ENCODE peak calls at places on chromosomes 12 and 14, in five cellular contexts. D is mucosa of gallbladder, S is WERI-Rb-1, Z is MCF 10A, T is amygdala. R is an unnamed sample.

GRCh38 chr14:84250863-84251262 is 1279.1 kb upstream of the FLRT2 start:
- DNase-seq in D (no peak), S (no peak), Z (no peak), T (no peak), R (no peak)

GRCh38 chr14:49479432-49479831 is 106.7 kb downstream of the RPS29 start:
- DNase-seq in D (peak; percentile 54), S (no peak), Z (no peak), T (no peak), R (no peak)

GRCh38 chr14:62451221-62451620 is 594.0 kb downstream of the KCNH5 start:
- DNase-seq in D (no peak), S (no peak), Z (no peak), T (no peak), R (no peak)

GRCh38 chr14:37122919-37123639 is 49.3 kb downstream of the SLC25A21 start:
- DNase-seq in D (no peak), S (no peak), Z (no peak), T (no peak), R (no peak)

GRCh38 chr14:43795600-43796228 is 711.4 kb downstream of the FSCB start:
- DNase-seq in D (no peak), S (no peak), Z (peak; percentile 35), T (no peak), R (no peak)

GRCh38 chr12:124369055-124369900 is 74.4 kb downstream of the RFLNA start:
- DNase-seq in D (peak; percentile 89), S (no peak), Z (peak; percentile 96), T (peak; percentile 78), R (no peak)

GRCh38 chr12:106019130-106019529 is 119.6 kb downstream of the NUAK1 start:
- DNase-seq in D (no peak), S (no peak), Z (no peak), T (no peak), R (no peak)

GRCh38 chr12:6228535-6229223 is 28.5 kb downstream of the CD9 start:
- DNase-seq in D (no peak), S (no peak), Z (peak; percentile 37), T (no peak), R (no peak)

GRCh38 chr14:92573761-92574498 is 60.3 kb downstream of the RIN3 start:
- DNase-seq in D (no peak), S (no peak), Z (no peak), T (no peak), R (no peak)

GRCh38 chr14:100054553-100055075 is 10.6 kb upstream of the EVL start:
- DNase-seq in D (no peak), S (no peak), Z (no peak), T (no peak), R (no peak)

GRCh38 chr14:61547186-61548121 is 147.9 kb upstream of the HIF1A start:
- DNase-seq in D (no peak), S (no peak), Z (peak; percentile 86), T (no peak), R (peak; percentile 91)

GRCh38 chr14:30656190-30656632 is 34.1 kb downstream of the SCFD1 start:
- DNase-seq in D (peak; percentile 12), S (peak; percentile 26), Z (peak; percentile 71), T (no peak), R (peak; percentile 8)

GRCh38 chr12:632102-632696 is 31.0 kb downstream of the NINJ2 start:
- DNase-seq in D (no peak), S (no peak), Z (peak; percentile 71), T (no peak), R (peak; percentile 81)

GRCh38 chr12:103850429-103850828 is 9.4 kb upstream of the NT5DC3 start:
- DNase-seq in D (no peak), S (no peak), Z (no peak), T (no peak), R (no peak)

GRCh38 chr14:87044807-87045206 is 948.2 kb downstream of the GALC start:
- DNase-seq in D (peak; percentile 28), S (no peak), Z (no peak), T (no peak), R (no peak)

GRCh38 chr12:118982308-118982707 is 967 bp downstream of the SRRM4 start:
- DNase-seq in D (no peak), S (no peak), Z (no peak), T (no peak), R (no peak)

GRCh38 chr12:6066651-6067050 is 57.8 kb downstream of the VWF start:
- DNase-seq in D (no peak), S (no peak), Z (no peak), T (no peak), R (no peak)

GRCh38 chr12:9588749-9589148 is 19.0 kb downstream of the KLRB1 start:
- DNase-seq in D (no peak), S (no peak), Z (no peak), T (no peak), R (no peak)

GRCh38 chr14:52244997-52245396 is 22.5 kb upstream of the PTGDR start:
- DNase-seq in D (no peak), S (no peak), Z (no peak), T (no peak), R (no peak)

GRCh38 chr12:50572275-50572674 is 67.5 kb downstream of the DIP2B start:
- DNase-seq in D (no peak), S (no peak), Z (peak; percentile 84), T (no peak), R (peak; percentile 78)

GRCh38 chr12:28799337-28799736 is 349.7 kb upstream of the FAR2 start:
- DNase-seq in D (no peak), S (no peak), Z (no peak), T (no peak), R (no peak)

GRCh38 chr12:64190140-64190539 is 32.0 kb downstream of the KICS2 start:
- DNase-seq in D (no peak), S (no peak), Z (no peak), T (no peak), R (no peak)

GRCh38 chr12:132618683-132619043 is at the start of gene P2RX2:
- DNase-seq in D (no peak), S (no peak), Z (no peak), T (no peak), R (no peak)